ENCODE peak calls at places on chromosome 4, in five cellular contexts. One of them, this sample, is unnamed.

GRCh38 chr4:137909910-137910309 is 332.2 kb downstream of the SLC7A11 start:
- DNase-seq in NCI-H460: no peak
- DNase-seq in stimulated activated CD4-positive, alpha-beta T cell treated with anti-CD3 and anti-CD28 coated beads, Interleukin-4, amount 100 ng/mL, for 24 hours: no peak
- DNase-seq in psoas muscle: no peak
- DNase-seq in thoracic aorta: no peak
- DNase-seq in this sample: peak

GRCh38 chr4:108531461-108531860 is 88.9 kb upstream of the RPL34 start:
- DNase-seq in NCI-H460: no peak
- DNase-seq in stimulated activated CD4-positive, alpha-beta T cell treated with anti-CD3 and anti-CD28 coated beads, Interleukin-4, amount 100 ng/mL, for 24 hours: no peak
- DNase-seq in psoas muscle: no peak
- DNase-seq in thoracic aorta: no peak
- DNase-seq in this sample: no peak

GRCh38 chr4:41532336-41532735 is 5.6 kb upstream of the LIMCH1 start:
- DNase-seq in NCI-H460: no peak
- DNase-seq in stimulated activated CD4-positive, alpha-beta T cell treated with anti-CD3 and anti-CD28 coated beads, Interleukin-4, amount 100 ng/mL, for 24 hours: no peak
- DNase-seq in psoas muscle: no peak
- DNase-seq in thoracic aorta: no peak
- DNase-seq in this sample: no peak

GRCh38 chr4:650951-651883 is 22.9 kb downstream of the ATP5ME start:
- DNase-seq in NCI-H460: no peak
- DNase-seq in stimulated activated CD4-positive, alpha-beta T cell treated with anti-CD3 and anti-CD28 coated beads, Interleukin-4, amount 100 ng/mL, for 24 hours: no peak
- DNase-seq in psoas muscle: no peak
- DNase-seq in thoracic aorta: no peak
- DNase-seq in this sample: no peak

GRCh38 chr4:63618883-63619573 is 790.2 kb downstream of the TECRL start:
- DNase-seq in NCI-H460: no peak
- DNase-seq in stimulated activated CD4-positive, alpha-beta T cell treated with anti-CD3 and anti-CD28 coated beads, Interleukin-4, amount 100 ng/mL, for 24 hours: no peak
- DNase-seq in psoas muscle: no peak
- DNase-seq in thoracic aorta: no peak
- DNase-seq in this sample: no peak

GRCh38 chr4:52996261-52997131 is 134.4 kb downstream of the RASL11B start:
- DNase-seq in NCI-H460: no peak
- DNase-seq in stimulated activated CD4-positive, alpha-beta T cell treated with anti-CD3 and anti-CD28 coated beads, Interleukin-4, amount 100 ng/mL, for 24 hours: no peak
- DNase-seq in psoas muscle: peak
- DNase-seq in thoracic aorta: no peak
- DNase-seq in this sample: no peak

GRCh38 chr4:159144112-159144694 is 41.3 kb downstream of the RAPGEF2 start:
- DNase-seq in NCI-H460: no peak
- DNase-seq in stimulated activated CD4-positive, alpha-beta T cell treated with anti-CD3 and anti-CD28 coated beads, Interleukin-4, amount 100 ng/mL, for 24 hours: no peak
- DNase-seq in psoas muscle: no peak
- DNase-seq in thoracic aorta: no peak
- DNase-seq in this sample: no peak

GRCh38 chr4:68416591-68416990 is 30.7 kb upstream of the TMPRSS11E start:
- DNase-seq in NCI-H460: no peak
- DNase-seq in stimulated activated CD4-positive, alpha-beta T cell treated with anti-CD3 and anti-CD28 coated beads, Interleukin-4, amount 100 ng/mL, for 24 hours: no peak
- DNase-seq in psoas muscle: no peak
- DNase-seq in thoracic aorta: no peak
- DNase-seq in this sample: no peak

GRCh38 chr4:34733185-34733916 is 1511.0 kb downstream of the ARAP2 start:
- DNase-seq in NCI-H460: no peak
- DNase-seq in stimulated activated CD4-positive, alpha-beta T cell treated with anti-CD3 and anti-CD28 coated beads, Interleukin-4, amount 100 ng/mL, for 24 hours: no peak
- DNase-seq in psoas muscle: peak
- DNase-seq in thoracic aorta: no peak
- DNase-seq in this sample: peak

GRCh38 chr4:107050525-107051135 is 14.5 kb upstream of the DKK2 start:
- DNase-seq in NCI-H460: no peak
- DNase-seq in stimulated activated CD4-positive, alpha-beta T cell treated with anti-CD3 and anti-CD28 coated beads, Interleukin-4, amount 100 ng/mL, for 24 hours: no peak
- DNase-seq in psoas muscle: no peak
- DNase-seq in thoracic aorta: no peak
- DNase-seq in this sample: peak

GRCh38 chr4:89398146-89398545 is 90.5 kb upstream of the GPRIN3 start:
- DNase-seq in NCI-H460: no peak
- DNase-seq in stimulated activated CD4-positive, alpha-beta T cell treated with anti-CD3 and anti-CD28 coated beads, Interleukin-4, amount 100 ng/mL, for 24 hours: no peak
- DNase-seq in psoas muscle: no peak
- DNase-seq in thoracic aorta: no peak
- DNase-seq in this sample: no peak

GRCh38 chr4:86967061-86967460 is 32.2 kb downstream of the AFF1 start:
- DNase-seq in NCI-H460: no peak
- DNase-seq in stimulated activated CD4-positive, alpha-beta T cell treated with anti-CD3 and anti-CD28 coated beads, Interleukin-4, amount 100 ng/mL, for 24 hours: no peak
- DNase-seq in psoas muscle: no peak
- DNase-seq in thoracic aorta: no peak
- DNase-seq in this sample: no peak

GRCh38 chr4:8837181-8837811 is 34.3 kb downstream of the HMX1 start:
- DNase-seq in NCI-H460: no peak
- DNase-seq in stimulated activated CD4-positive, alpha-beta T cell treated with anti-CD3 and anti-CD28 coated beads, Interleukin-4, amount 100 ng/mL, for 24 hours: no peak
- DNase-seq in psoas muscle: no peak
- DNase-seq in thoracic aorta: no peak
- DNase-seq in this sample: no peak

GRCh38 chr4:86891785-86892638 is at the start of gene C4orf36:
- DNase-seq in NCI-H460: peak
- DNase-seq in stimulated activated CD4-positive, alpha-beta T cell treated with anti-CD3 and anti-CD28 coated beads, Interleukin-4, amount 100 ng/mL, for 24 hours: peak
- DNase-seq in psoas muscle: peak
- DNase-seq in thoracic aorta: no peak
- DNase-seq in this sample: peak

GRCh38 chr4:173935622-173936405 is 347.7 kb downstream of the FBXO8 start:
- DNase-seq in NCI-H460: no peak
- DNase-seq in stimulated activated CD4-positive, alpha-beta T cell treated with anti-CD3 and anti-CD28 coated beads, Interleukin-4, amount 100 ng/mL, for 24 hours: no peak
- DNase-seq in psoas muscle: no peak
- DNase-seq in thoracic aorta: no peak
- DNase-seq in this sample: no peak

GRCh38 chr4:130600706-130601105 is 1504.8 kb downstream of the C4orf33 start:
- DNase-seq in NCI-H460: no peak
- DNase-seq in stimulated activated CD4-positive, alpha-beta T cell treated with anti-CD3 and anti-CD28 coated beads, Interleukin-4, amount 100 ng/mL, for 24 hours: no peak
- DNase-seq in psoas muscle: no peak
- DNase-seq in thoracic aorta: no peak
- DNase-seq in this sample: no peak

GRCh38 chr4:98746530-98746929 is 88.1 kb upstream of the TSPAN5 start:
- DNase-seq in NCI-H460: no peak
- DNase-seq in stimulated activated CD4-positive, alpha-beta T cell treated with anti-CD3 and anti-CD28 coated beads, Interleukin-4, amount 100 ng/mL, for 24 hours: no peak
- DNase-seq in psoas muscle: no peak
- DNase-seq in thoracic aorta: no peak
- DNase-seq in this sample: peak

GRCh38 chr4:155889036-155889793 is 14.3 kb upstream of the TDO2 start:
- DNase-seq in NCI-H460: no peak
- DNase-seq in stimulated activated CD4-positive, alpha-beta T cell treated with anti-CD3 and anti-CD28 coated beads, Interleukin-4, amount 100 ng/mL, for 24 hours: no peak
- DNase-seq in psoas muscle: no peak
- DNase-seq in thoracic aorta: no peak
- DNase-seq in this sample: peak

GRCh38 chr4:143441678-143442077 is 71.8 kb upstream of the SMARCA5 start:
- DNase-seq in NCI-H460: no peak
- DNase-seq in stimulated activated CD4-positive, alpha-beta T cell treated with anti-CD3 and anti-CD28 coated beads, Interleukin-4, amount 100 ng/mL, for 24 hours: no peak
- DNase-seq in psoas muscle: no peak
- DNase-seq in thoracic aorta: no peak
- DNase-seq in this sample: no peak

GRCh38 chr4:17812125-17812524 is 1.3 kb downstream of the NCAPG start:
- DNase-seq in NCI-H460: no peak
- DNase-seq in stimulated activated CD4-positive, alpha-beta T cell treated with anti-CD3 and anti-CD28 coated beads, Interleukin-4, amount 100 ng/mL, for 24 hours: no peak
- DNase-seq in psoas muscle: no peak
- DNase-seq in thoracic aorta: no peak
- DNase-seq in this sample: no peak

GRCh38 chr4:95506264-95506663 is 42.5 kb downstream of the UNC5C start:
- DNase-seq in NCI-H460: no peak
- DNase-seq in stimulated activated CD4-positive, alpha-beta T cell treated with anti-CD3 and anti-CD28 coated beads, Interleukin-4, amount 100 ng/mL, for 24 hours: no peak
- DNase-seq in psoas muscle: no peak
- DNase-seq in thoracic aorta: no peak
- DNase-seq in this sample: no peak

GRCh38 chr4:159103406-159104131 is 690 bp downstream of the RAPGEF2 start:
- DNase-seq in NCI-H460: no peak
- DNase-seq in stimulated activated CD4-positive, alpha-beta T cell treated with anti-CD3 and anti-CD28 coated beads, Interleukin-4, amount 100 ng/mL, for 24 hours: peak
- DNase-seq in psoas muscle: peak
- DNase-seq in thoracic aorta: peak
- DNase-seq in this sample: peak

GRCh38 chr4:98945297-98945850 is 16.4 kb upstream of the EIF4E start:
- DNase-seq in NCI-H460: no peak
- DNase-seq in stimulated activated CD4-positive, alpha-beta T cell treated with anti-CD3 and anti-CD28 coated beads, Interleukin-4, amount 100 ng/mL, for 24 hours: no peak
- DNase-seq in psoas muscle: no peak
- DNase-seq in thoracic aorta: no peak
- DNase-seq in this sample: no peak

GRCh38 chr4:151688003-151688784 is 72.6 kb downstream of the GATB start:
- DNase-seq in NCI-H460: no peak
- DNase-seq in stimulated activated CD4-positive, alpha-beta T cell treated with anti-CD3 and anti-CD28 coated beads, Interleukin-4, amount 100 ng/mL, for 24 hours: no peak
- DNase-seq in psoas muscle: no peak
- DNase-seq in thoracic aorta: no peak
- DNase-seq in this sample: no peak

GRCh38 chr4:83618431-83618830 is 82.5 kb downstream of the GPAT3 start:
- DNase-seq in NCI-H460: peak
- DNase-seq in stimulated activated CD4-positive, alpha-beta T cell treated with anti-CD3 and anti-CD28 coated beads, Interleukin-4, amount 100 ng/mL, for 24 hours: no peak
- DNase-seq in psoas muscle: peak
- DNase-seq in thoracic aorta: no peak
- DNase-seq in this sample: peak

GRCh38 chr4:98516441-98517323 is 141.7 kb downstream of the TSPAN5 start:
- DNase-seq in NCI-H460: no peak
- DNase-seq in stimulated activated CD4-positive, alpha-beta T cell treated with anti-CD3 and anti-CD28 coated beads, Interleukin-4, amount 100 ng/mL, for 24 hours: no peak
- DNase-seq in psoas muscle: no peak
- DNase-seq in thoracic aorta: no peak
- DNase-seq in this sample: no peak

GRCh38 chr4:141215030-141215429 is 5.7 kb upstream of the ZNF330 start:
- DNase-seq in NCI-H460: no peak
- DNase-seq in stimulated activated CD4-positive, alpha-beta T cell treated with anti-CD3 and anti-CD28 coated beads, Interleukin-4, amount 100 ng/mL, for 24 hours: no peak
- DNase-seq in psoas muscle: no peak
- DNase-seq in thoracic aorta: no peak
- DNase-seq in this sample: no peak

GRCh38 chr4:6561173-6561516 is 13.8 kb upstream of the MAN2B2 start:
- DNase-seq in NCI-H460: no peak
- DNase-seq in stimulated activated CD4-positive, alpha-beta T cell treated with anti-CD3 and anti-CD28 coated beads, Interleukin-4, amount 100 ng/mL, for 24 hours: no peak
- DNase-seq in psoas muscle: no peak
- DNase-seq in thoracic aorta: no peak
- DNase-seq in this sample: no peak

GRCh38 chr4:25890653-25891485 is 23.2 kb upstream of the SMIM20 start:
- DNase-seq in NCI-H460: no peak
- DNase-seq in stimulated activated CD4-positive, alpha-beta T cell treated with anti-CD3 and anti-CD28 coated beads, Interleukin-4, amount 100 ng/mL, for 24 hours: no peak
- DNase-seq in psoas muscle: no peak
- DNase-seq in thoracic aorta: no peak
- DNase-seq in this sample: no peak

GRCh38 chr4:10181745-10182445 is 65.3 kb upstream of the WDR1 start:
- DNase-seq in NCI-H460: no peak
- DNase-seq in stimulated activated CD4-positive, alpha-beta T cell treated with anti-CD3 and anti-CD28 coated beads, Interleukin-4, amount 100 ng/mL, for 24 hours: no peak
- DNase-seq in psoas muscle: no peak
- DNase-seq in thoracic aorta: no peak
- DNase-seq in this sample: no peak

GRCh38 chr4:143642611-143643010 is 57.9 kb downstream of the FREM3 start:
- DNase-seq in NCI-H460: no peak
- DNase-seq in stimulated activated CD4-positive, alpha-beta T cell treated with anti-CD3 and anti-CD28 coated beads, Interleukin-4, amount 100 ng/mL, for 24 hours: no peak
- DNase-seq in psoas muscle: no peak
- DNase-seq in thoracic aorta: no peak
- DNase-seq in this sample: no peak

GRCh38 chr4:4415806-4416805 is 29.2 kb downstream of the NSG1 start:
- DNase-seq in NCI-H460: no peak
- DNase-seq in stimulated activated CD4-positive, alpha-beta T cell treated with anti-CD3 and anti-CD28 coated beads, Interleukin-4, amount 100 ng/mL, for 24 hours: no peak
- DNase-seq in psoas muscle: no peak
- DNase-seq in thoracic aorta: no peak
- DNase-seq in this sample: no peak

GRCh38 chr4:174650711-174651355 is 128.5 kb upstream of the HPGD start:
- DNase-seq in NCI-H460: no peak
- DNase-seq in stimulated activated CD4-positive, alpha-beta T cell treated with anti-CD3 and anti-CD28 coated beads, Interleukin-4, amount 100 ng/mL, for 24 hours: no peak
- DNase-seq in psoas muscle: no peak
- DNase-seq in thoracic aorta: no peak
- DNase-seq in this sample: no peak

GRCh38 chr4:6688879-6689505 is 4.7 kb upstream of the S100P start:
- DNase-seq in NCI-H460: no peak
- DNase-seq in stimulated activated CD4-positive, alpha-beta T cell treated with anti-CD3 and anti-CD28 coated beads, Interleukin-4, amount 100 ng/mL, for 24 hours: peak
- DNase-seq in psoas muscle: no peak
- DNase-seq in thoracic aorta: no peak
- DNase-seq in this sample: peak

GRCh38 chr4:106253364-106254129 is 62.5 kb downstream of the TBCK start:
- DNase-seq in NCI-H460: no peak
- DNase-seq in stimulated activated CD4-positive, alpha-beta T cell treated with anti-CD3 and anti-CD28 coated beads, Interleukin-4, amount 100 ng/mL, for 24 hours: no peak
- DNase-seq in psoas muscle: no peak
- DNase-seq in thoracic aorta: no peak
- DNase-seq in this sample: no peak

GRCh38 chr4:153170407-153170806 is 33.8 kb upstream of the TRIM2 start:
- DNase-seq in NCI-H460: no peak
- DNase-seq in stimulated activated CD4-positive, alpha-beta T cell treated with anti-CD3 and anti-CD28 coated beads, Interleukin-4, amount 100 ng/mL, for 24 hours: no peak
- DNase-seq in psoas muscle: no peak
- DNase-seq in thoracic aorta: no peak
- DNase-seq in this sample: no peak

GRCh38 chr4:40976343-40976742 is 226.6 kb downstream of the NSUN7 start:
- DNase-seq in NCI-H460: peak
- DNase-seq in stimulated activated CD4-positive, alpha-beta T cell treated with anti-CD3 and anti-CD28 coated beads, Interleukin-4, amount 100 ng/mL, for 24 hours: no peak
- DNase-seq in psoas muscle: no peak
- DNase-seq in thoracic aorta: no peak
- DNase-seq in this sample: peak

GRCh38 chr4:133483600-133484246 is 334.6 kb downstream of the PCDH10 start:
- DNase-seq in NCI-H460: peak
- DNase-seq in stimulated activated CD4-positive, alpha-beta T cell treated with anti-CD3 and anti-CD28 coated beads, Interleukin-4, amount 100 ng/mL, for 24 hours: no peak
- DNase-seq in psoas muscle: no peak
- DNase-seq in thoracic aorta: no peak
- DNase-seq in this sample: peak

This sample was measured in LoVo.